ENCODE peak calls at places on chromosomes 1 and 21, in nine cellular contexts. A is activated naive CD8-positive, alpha-beta T cell treated with anti-CD3 and anti-CD28 coated beads for 36 hours; N is iris pigment epithelial cell; C is T-helper 2 cell; X is cardiac muscle cell; B is GDM1; K is GM06990; Z is stimulated activated CD8-positive, alpha-beta memory T cell treated with anti-CD3 and anti-CD28 coated beads, Interleukin-4, amount 100 ng/mL, for 24 hours; D is EL. Q is an unnamed sample.

GRCh38 chr1:206000641-206001339 is 2.4 kb downstream of the RAB7B start:
- DNase-seq in A (peak), N (no peak), C (peak), X (no peak), B (no peak), K (no peak), Z (no peak), D (peak), Q (no peak)

GRCh38 chr21:45972353-45972715 is 9.2 kb upstream of the COL6A1 start:
- DNase-seq in A (no peak), N (no peak), C (no peak), X (no peak), B (no peak), K (no peak), Z (no peak), D (no peak), Q (no peak)

GRCh38 chr1:38680801-38681510 is 178.6 kb downstream of the RRAGC start:
- DNase-seq in A (no peak), N (peak), C (no peak), X (peak), B (no peak), K (no peak), Z (no peak), D (peak), Q (no peak)

GRCh38 chr1:36703526-36704208 is 221.0 kb upstream of the CSF3R start:
- DNase-seq in A (peak), N (peak), C (peak), X (peak), B (peak), K (peak), Z (peak), D (peak), Q (peak)

GRCh38 chr21:28758042-28758882 is 234.4 kb downstream of the LTN1 start:
- DNase-seq in A (no peak), N (no peak), C (no peak), X (peak), B (no peak), K (no peak), Z (no peak), D (no peak), Q (no peak)

GRCh38 chr1:245313581-245313980 is 158.8 kb downstream of the KIF26B start:
- DNase-seq in A (no peak), N (no peak), C (no peak), X (no peak), B (no peak), K (no peak), Z (no peak), D (no peak), Q (no peak)

GRCh38 chr1:20322825-20323612 is 32.3 kb downstream of the VWA5B1 start:
- DNase-seq in A (no peak), N (peak), C (no peak), X (no peak), B (no peak), K (no peak), Z (no peak), D (peak), Q (no peak)

GRCh38 chr1:212674872-212675271 is 24.8 kb downstream of the BATF3 start:
- DNase-seq in A (no peak), N (no peak), C (no peak), X (no peak), B (no peak), K (no peak), Z (no peak), D (no peak), Q (no peak)